ENCODE peak calls at places on chromosomes 13 and 19, in five cellular contexts. G is naive thymus-derived CD4-positive, alpha-beta T cell; V is PC-9; E is psoas muscle; K is heart left ventricle. C is an unnamed sample.
A peak's percentile ranks its signal among the peaks of the same experiment; 100 is the strongest.

GRCh38 chr13:45872574-45872973 is 21.0 kb upstream of the SIAH3 start:
- DNase-seq in V (no peak), K (no peak), E (no peak), G (no peak), C (no peak)

GRCh38 chr19:56838930-56839664 is 1.4 kb downstream of the PEG3 start:
- DNase-seq in E (peak; percentile 94), K (peak; percentile 99), V (no peak), G (no peak), C (peak; percentile 98)

GRCh38 chr19:29491995-29492577 is 33.7 kb upstream of the VSTM2B start:
- DNase-seq in E (no peak), G (no peak), V (no peak), K (no peak), C (peak; percentile 46)

GRCh38 chr19:10832659-10833296 is 3.2 kb downstream of the TMED1 start:
- DNase-seq in K (no peak), G (no peak), V (no peak), E (no peak), C (no peak)

GRCh38 chr13:76012091-76012721 is 376.1 kb downstream of the LMO7 start:
- DNase-seq in V (peak; percentile 67), K (no peak), G (no peak), E (no peak), C (no peak)

GRCh38 chr19:40717325-40717879 is 490 bp downstream of the ITPKC start:
- DNase-seq in G (no peak), K (no peak), V (peak; percentile 38), E (no peak), C (peak; percentile 45)

GRCh38 chr13:74251778-74252519 is 117.7 kb upstream of the KLF12 start:
- DNase-seq in E (peak; percentile 66), G (no peak), K (no peak), V (no peak), C (no peak)

GRCh38 chr19:48102870-48103751 is 7.5 kb downstream of the PLA2G4C start:
- DNase-seq in E (no peak), K (no peak), G (no peak), V (peak; percentile 61), C (no peak)

GRCh38 chr19:29666634-29667389 is 1.6 kb downstream of the PLEKHF1 start:
- DNase-seq in G (no peak), K (peak; percentile 82), V (no peak), E (peak; percentile 88), C (peak; percentile 87)

GRCh38 chr13:33285420-33286124 is at the start of gene STARD13:
- DNase-seq in K (peak; percentile 95), E (peak; percentile 93), V (peak; percentile 93), G (no peak), C (peak; percentile 98)

GRCh38 chr13:33797622-33798021 is 20.3 kb upstream of the RFC3 start:
- DNase-seq in E (no peak), K (no peak), V (no peak), G (no peak), C (no peak)

GRCh38 chr13:65932013-65932412 is 1298.1 kb downstream of the PCDH9 start:
- DNase-seq in V (no peak), K (no peak), G (no peak), E (no peak), C (no peak)

GRCh38 chr19:40510526-40511115 is 43.8 kb downstream of the SPTBN4 start:
- DNase-seq in V (no peak), G (no peak), E (no peak), K (no peak), C (no peak)

GRCh38 chr19:7998081-7998480 is 7.4 kb downstream of the ELAVL1 start:
- DNase-seq in K (no peak), V (no peak), E (peak; percentile 20), G (no peak), C (no peak)

GRCh38 chr13:111664696-111665095 is 344.3 kb downstream of the TEX29 start:
- DNase-seq in K (no peak), G (no peak), E (no peak), V (no peak), C (no peak)

GRCh38 chr13:33281951-33282595 is 3.5 kb downstream of the STARD13 start:
- DNase-seq in G (no peak), V (no peak), E (no peak), K (no peak), C (no peak)

GRCh38 chr19:48355555-48355954 is 8.2 kb downstream of the TMEM143 start:
- DNase-seq in G (no peak), E (no peak), K (no peak), V (no peak), C (no peak)

GRCh38 chr13:94431987-94432386 is 47.5 kb downstream of the DCT start:
- DNase-seq in K (no peak), V (no peak), E (no peak), G (no peak), C (no peak)

GRCh38 chr13:86554066-86554465 is 754.8 kb upstream of the SLITRK6 start:
- DNase-seq in K (no peak), E (no peak), G (no peak), V (no peak), C (no peak)

GRCh38 chr19:56066152-56067023 is 54.7 kb downstream of the ZNF787 start:
- DNase-seq in E (peak; percentile 79), V (peak; percentile 51), G (peak; percentile 49), K (peak; percentile 62), C (peak; percentile 33)

GRCh38 chr19:48965806-48966540 is 864 bp downstream of the FTL start:
- DNase-seq in E (peak; percentile 94), K (peak; percentile 90), V (peak; percentile 83), G (peak; percentile 71), C (peak; percentile 94)

GRCh38 chr13:60944863-60945262 is 470.8 kb downstream of the PCDH20 start:
- DNase-seq in E (no peak), G (no peak), V (no peak), K (no peak), C (no peak)

GRCh38 chr19:51794865-51795490 is at the start of gene FPR3:
- DNase-seq in V (no peak), G (no peak), E (no peak), K (no peak), C (no peak)

GRCh38 chr13:97506511-97506910 is 72.5 kb downstream of the RAP2A start:
- DNase-seq in V (no peak), G (no peak), K (no peak), E (no peak), C (no peak)

GRCh38 chr13:39266426-39266825 is 228.2 kb downstream of the NHLRC3 start:
- DNase-seq in K (no peak), G (no peak), V (peak; percentile 35), E (no peak), C (no peak)

GRCh38 chr19:13024126-13024957 is 29.1 kb downstream of the NFIX start:
- DNase-seq in V (no peak), K (no peak), E (peak; percentile 72), G (no peak), C (no peak)

GRCh38 chr13:30864352-30865130 is 41.5 kb upstream of the MEDAG start:
- DNase-seq in E (no peak), V (no peak), G (no peak), K (no peak), C (no peak)

GRCh38 chr13:51349016-51349415 is 9.5 kb downstream of the SERPINE3 start:
- DNase-seq in G (no peak), V (no peak), E (no peak), K (no peak), C (no peak)

GRCh38 chr13:102182170-102182569 is 219.7 kb downstream of the FGF14 start:
- DNase-seq in G (no peak), E (no peak), V (no peak), K (no peak), C (no peak)

GRCh38 chr19:55590621-55591020 is 8.7 kb downstream of the FIZ1 start:
- DNase-seq in V (peak; percentile 59), G (no peak), E (peak; percentile 19), K (no peak), C (no peak)

GRCh38 chr19:42440357-42441046 is 2.2 kb downstream of the CXCL17 start:
- DNase-seq in K (peak; percentile 78), V (no peak), G (peak; percentile 77), E (peak; percentile 85), C (peak; percentile 55)

GRCh38 chr19:14672043-14672872 is 2.4 kb downstream of the ADGRE3 start:
- DNase-seq in V (no peak), G (no peak), K (no peak), E (no peak), C (no peak)

GRCh38 chr19:5002143-5002542 is 33.2 kb downstream of the KDM4B start:
- DNase-seq in V (peak; percentile 83), G (no peak), K (no peak), E (no peak), C (no peak)

GRCh38 chr13:100533588-100534041 is 55.0 kb downstream of the GGACT start:
- DNase-seq in V (no peak), K (no peak), G (no peak), E (no peak), C (no peak)

GRCh38 chr13:20118268-20119140 is 42.3 kb downstream of the GJA3 start:
- DNase-seq in V (no peak), E (peak; percentile 64), G (peak; percentile 33), K (peak; percentile 71), C (no peak)

GRCh38 chr19:40585677-40586422 is 9.2 kb downstream of the SHKBP1 start:
- DNase-seq in K (no peak), E (no peak), V (peak; percentile 64), G (no peak), C (no peak)

GRCh38 chr13:41942462-41943094 is 18.3 kb downstream of the VWA8 start:
- DNase-seq in V (no peak), G (no peak), E (no peak), K (no peak), C (no peak)

GRCh38 chr19:42279148-42279901 is 10.3 kb downstream of the CIC start:
- DNase-seq in G (no peak), V (no peak), E (no peak), K (no peak), C (no peak)

DNA sequence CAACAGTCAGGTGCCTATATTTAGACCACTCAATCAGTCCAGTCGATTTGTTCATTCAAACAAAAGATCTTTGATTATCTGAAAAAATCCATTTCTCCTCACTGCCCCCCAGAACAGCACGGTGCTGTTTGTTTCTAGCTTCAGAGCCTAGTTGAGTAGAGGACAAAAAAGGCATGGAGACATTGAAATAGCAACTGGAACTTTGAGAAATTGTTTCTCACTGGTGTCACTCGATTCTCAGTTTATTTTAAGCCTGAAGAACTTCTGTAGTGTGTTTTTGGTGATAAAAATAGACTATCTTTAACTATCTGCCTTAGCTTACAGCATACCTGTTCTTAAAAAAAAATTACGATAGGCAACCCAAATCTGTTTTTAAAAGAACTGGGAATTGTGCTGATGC is 67.1 kb downstream of the ARHGAP35 start:
- DNase-seq in E (no peak), V (no peak), G (no peak), K (no peak), C (no peak)
- H3K4me1 ChIP-seq in E (peaks cover 86% of the 10 kb centered on the region), V (peaks cover 67% of the 10 kb centered on the region), G (peaks cover 12% of the 10 kb centered on the region), K (peaks cover 77% of the 10 kb centered on the region), C (no peaks in the 10 kb centered on the region)

GRCh38 chr19:3474614-3475013 is 5.7 kb downstream of the SMIM24 start:
- DNase-seq in K (no peak), E (no peak), G (no peak), V (no peak), C (no peak)
- H3K27ac ChIP-seq in K (no peak overlapping the region), E (no peak overlapping the region), G (no peak overlapping the region), V (no peak overlapping the region), C (no peak overlapping the region)

GRCh38 chr19:2613507-2614295 is 88.8 kb downstream of the GNG7 start:
- DNase-seq in E (peak; percentile 64), V (no peak), G (peak; percentile 55), K (no peak), C (peak; percentile 73)
- H3K4me1 ChIP-seq in E (no peaks in the 10 kb centered on the region), V (peaks cover 1% of the 10 kb centered on the region), G (peaks cover 35% of the 10 kb centered on the region), K (peaks cover 10% of the 10 kb centered on the region), C (peaks cover 24% of the 10 kb centered on the region)

GRCh38 chr13:64723735-64724134 is 2506.4 kb downstream of the PCDH9 start:
- DNase-seq in V (peak; percentile 95), K (no peak), E (no peak), G (no peak), C (no peak)
- H3K27ac ChIP-seq in V (peak overlapping the region; percentile 59), K (no peak overlapping the region), E (no peak overlapping the region), G (no peak overlapping the region), C (no peak overlapping the region)